ENCODE peak calls at places on chromosomes 16 and 17, in four cellular contexts. One of them, this sample, is unnamed.

GRCh38 chr16:84348386-84348785 is 20.0 kb upstream of the ATP2C2 start:
- DNase-seq in Peyer's patch: no peak
- DNase-seq in hepatocyte: no peak
- DNase-seq in breast epithelium: no peak
- DNase-seq in this sample: no peak

GRCh38 chr16:80122155-80122554 is 418.6 kb upstream of the DYNLRB2 start:
- DNase-seq in Peyer's patch: no peak
- DNase-seq in hepatocyte: peak
- DNase-seq in breast epithelium: no peak
- DNase-seq in this sample: no peak

GRCh38 chr16:75578212-75578611 is 12.0 kb downstream of the GABARAPL2 start:
- DNase-seq in breast epithelium: no peak
- DNase-seq in hepatocyte: no peak
- DNase-seq in Peyer's patch: no peak
- DNase-seq in this sample: no peak

GRCh38 chr17:34637041-34637547 is 57.7 kb downstream of the TMEM132E start:
- DNase-seq in Peyer's patch: no peak
- DNase-seq in hepatocyte: no peak
- DNase-seq in breast epithelium: no peak
- DNase-seq in this sample: no peak

GRCh38 chr17:65064452-65065019 is 8.0 kb upstream of the GNA13 start:
- DNase-seq in hepatocyte: peak
- DNase-seq in breast epithelium: no peak
- DNase-seq in Peyer's patch: no peak
- DNase-seq in this sample: peak

GRCh38 chr16:54411555-54411954 is 125.0 kb upstream of the IRX3 start:
- DNase-seq in hepatocyte: no peak
- DNase-seq in Peyer's patch: no peak
- DNase-seq in breast epithelium: no peak
- DNase-seq in this sample: no peak

GRCh38 chr17:46978489-46979022 is 497 bp downstream of the RPRML start:
- DNase-seq in Peyer's patch: no peak
- DNase-seq in breast epithelium: no peak
- DNase-seq in hepatocyte: no peak
- DNase-seq in this sample: no peak

GRCh38 chr17:1006054-1006453 is 9.1 kb downstream of the TIMM22 start:
- DNase-seq in Peyer's patch: no peak
- DNase-seq in hepatocyte: no peak
- DNase-seq in breast epithelium: peak
- DNase-seq in this sample: no peak

GRCh38 chr17:72122668-72123495 is 2.1 kb downstream of the SOX9 start:
- DNase-seq in Peyer's patch: no peak
- DNase-seq in hepatocyte: peak
- DNase-seq in breast epithelium: no peak
- DNase-seq in this sample: peak

GRCh38 chr16:79825002-79825401 is 224.5 kb upstream of the MAF start:
- DNase-seq in breast epithelium: no peak
- DNase-seq in Peyer's patch: no peak
- DNase-seq in hepatocyte: no peak
- DNase-seq in this sample: no peak

GRCh38 chr17:31571124-31571892 is 179.8 kb downstream of the RAB11FIP4 start:
- DNase-seq in Peyer's patch: no peak
- DNase-seq in breast epithelium: peak
- DNase-seq in hepatocyte: peak
- DNase-seq in this sample: peak

GRCh38 chr16:11497329-11497805 is 89.4 kb downstream of the LITAF start:
- DNase-seq in hepatocyte: peak
- DNase-seq in breast epithelium: peak
- DNase-seq in Peyer's patch: peak
- DNase-seq in this sample: peak

GRCh38 chr16:68332411-68333121 is 21.7 kb downstream of the PRMT7 start:
- DNase-seq in Peyer's patch: no peak
- DNase-seq in breast epithelium: no peak
- DNase-seq in hepatocyte: peak
- DNase-seq in this sample: no peak

GRCh38 chr17:10790491-10791401 is 13.2 kb downstream of the TMEM238L start:
- DNase-seq in breast epithelium: no peak
- DNase-seq in Peyer's patch: no peak
- DNase-seq in hepatocyte: no peak
- DNase-seq in this sample: peak

GRCh38 chr16:59543641-59544040 is 809.5 kb upstream of the GOT2 start:
- DNase-seq in breast epithelium: no peak
- DNase-seq in Peyer's patch: no peak
- DNase-seq in hepatocyte: no peak
- DNase-seq in this sample: peak

GRCh38 chr16:87686697-87687570 is 78.9 kb downstream of the KLHDC4 start:
- DNase-seq in breast epithelium: no peak
- DNase-seq in hepatocyte: no peak
- DNase-seq in Peyer's patch: no peak
- DNase-seq in this sample: no peak

GRCh38 chr17:13306310-13306962 is 288.6 kb upstream of the ELAC2 start:
- DNase-seq in Peyer's patch: no peak
- DNase-seq in hepatocyte: peak
- DNase-seq in breast epithelium: no peak
- DNase-seq in this sample: peak

GRCh38 chr16:75289189-75289588 is 37.8 kb upstream of the BCAR1 start:
- DNase-seq in hepatocyte: no peak
- DNase-seq in breast epithelium: no peak
- DNase-seq in Peyer's patch: no peak
- DNase-seq in this sample: no peak

GRCh38 chr17:81902023-81902652 is at the start of gene NPB:
- DNase-seq in hepatocyte: peak
- DNase-seq in Peyer's patch: no peak
- DNase-seq in breast epithelium: no peak
- DNase-seq in this sample: no peak
- H3K27ac ChIP-seq in hepatocyte: no peak
- H3K27ac ChIP-seq in Peyer's patch: no peak
- H3K27ac ChIP-seq in breast epithelium: no peak
- H3K27ac ChIP-seq in this sample: peak

DNA sequence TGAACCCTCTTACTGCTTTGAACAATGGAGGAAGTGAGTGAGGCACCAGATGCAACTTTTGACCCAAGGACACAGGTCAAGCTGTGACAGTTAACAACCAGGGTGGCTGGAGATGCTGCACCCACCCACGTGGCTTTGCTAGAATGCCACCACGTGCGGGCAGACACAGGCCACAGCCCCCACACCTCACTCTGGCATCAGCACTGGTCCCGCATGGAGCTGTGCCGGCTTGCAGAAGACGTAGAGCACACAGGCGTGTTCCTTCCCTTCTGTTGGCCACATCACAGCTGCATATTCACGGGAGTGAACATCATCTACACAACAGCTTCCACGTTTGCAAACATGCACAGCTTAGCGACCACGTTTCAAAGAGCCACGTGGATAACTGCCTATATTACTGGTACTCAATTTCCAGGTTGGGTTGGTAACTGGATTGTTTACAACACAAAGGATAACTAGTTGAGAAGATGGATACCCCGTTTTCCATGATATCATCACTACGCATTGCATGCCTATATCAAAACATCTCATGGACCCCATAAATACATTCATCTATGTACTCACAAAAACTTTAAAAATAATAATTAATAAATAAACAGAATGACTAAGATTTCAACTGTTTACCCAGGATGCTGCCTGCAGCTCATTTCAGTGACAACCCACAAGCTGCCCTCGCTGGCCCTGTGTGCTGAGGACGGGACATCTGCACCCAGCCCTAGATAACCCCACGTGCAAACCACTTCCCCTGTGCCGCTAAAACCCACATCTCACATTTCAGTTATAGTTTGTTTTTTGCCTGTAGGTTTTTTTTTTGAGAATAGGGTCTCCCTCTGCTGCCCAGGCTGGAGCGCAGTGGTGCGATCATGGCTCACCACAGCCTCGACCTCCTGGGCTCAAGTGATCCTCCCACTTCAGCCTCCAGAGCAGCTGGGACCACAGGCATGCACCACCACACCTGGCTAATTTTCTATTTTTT is 132.0 kb downstream of the ANKRD11 start:
- DNase-seq in Peyer's patch: peak
- DNase-seq in hepatocyte: no peak
- DNase-seq in breast epithelium: no peak
- DNase-seq in this sample: no peak
- H3K27ac ChIP-seq in Peyer's patch: peak
- H3K27ac ChIP-seq in hepatocyte: peak
- H3K27ac ChIP-seq in breast epithelium: no peak
- H3K27ac ChIP-seq in this sample: peak

DNA sequence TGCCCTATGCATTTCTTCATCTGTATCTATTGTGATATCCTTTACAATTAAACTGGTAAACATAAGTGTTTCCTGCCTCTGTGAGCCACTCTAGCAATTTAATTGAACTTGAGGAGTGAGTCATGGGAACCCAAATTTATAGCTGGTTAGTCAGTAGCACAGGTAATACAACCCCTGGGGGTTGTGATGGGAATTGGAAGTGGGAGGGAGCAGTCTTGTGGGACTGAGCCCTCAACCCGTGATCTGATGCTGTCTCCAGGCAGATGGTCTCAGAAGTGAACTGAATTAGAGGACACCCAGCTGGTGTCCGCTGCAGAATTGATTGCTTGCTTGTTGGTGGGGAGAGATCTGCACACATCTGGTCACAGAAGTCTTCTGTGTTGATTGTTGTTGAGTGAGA is 7.7 kb upstream of the ST6GALNAC2 start:
- DNase-seq in Peyer's patch: no peak
- DNase-seq in breast epithelium: no peak
- DNase-seq in hepatocyte: no peak
- DNase-seq in this sample: peak
- H3K27ac ChIP-seq in Peyer's patch: no peak
- H3K27ac ChIP-seq in breast epithelium: no peak
- H3K27ac ChIP-seq in hepatocyte: no peak
- H3K27ac ChIP-seq in this sample: peak

DNA sequence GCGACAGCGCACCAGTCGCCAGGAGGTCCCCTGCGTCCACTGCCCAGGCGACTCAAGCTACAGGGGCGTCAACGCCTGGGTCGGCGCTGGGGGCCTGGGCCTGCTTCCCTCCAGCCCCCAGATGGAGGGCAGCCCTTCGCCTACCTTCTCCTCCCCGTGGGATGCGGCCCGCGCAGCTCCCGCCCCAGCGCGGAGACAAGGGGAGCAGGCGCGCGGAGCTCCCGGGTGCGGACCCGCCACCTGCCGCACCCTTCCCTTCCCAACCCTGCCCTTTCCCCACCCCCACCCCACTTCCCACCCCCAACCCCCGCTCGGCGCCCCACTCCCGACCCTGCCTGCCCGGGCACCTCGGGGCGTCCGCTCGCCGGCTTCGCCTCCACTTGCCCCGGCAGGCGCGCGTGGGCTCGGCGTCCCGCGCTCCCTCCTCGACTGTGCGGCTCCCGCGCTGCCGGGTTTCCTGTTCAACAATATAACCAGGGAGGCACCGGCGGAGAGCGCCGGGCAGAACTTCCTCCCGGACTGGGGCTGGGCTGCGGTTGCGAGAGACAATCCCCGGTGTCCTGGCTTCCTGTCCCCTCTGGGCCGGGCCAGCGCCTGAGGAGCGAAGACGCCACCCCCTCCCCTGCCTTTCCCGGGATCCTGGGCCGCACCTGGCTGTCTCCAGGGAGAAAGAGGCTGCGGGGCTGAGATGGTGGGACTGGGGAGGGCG is at the start of gene ARHGAP27:
- DNase-seq in breast epithelium: no peak
- DNase-seq in hepatocyte: peak
- DNase-seq in Peyer's patch: peak
- DNase-seq in this sample: peak
- H3K27ac ChIP-seq in breast epithelium: peak
- H3K27ac ChIP-seq in hepatocyte: peak
- H3K27ac ChIP-seq in Peyer's patch: peak
- H3K27ac ChIP-seq in this sample: peak

DNA sequence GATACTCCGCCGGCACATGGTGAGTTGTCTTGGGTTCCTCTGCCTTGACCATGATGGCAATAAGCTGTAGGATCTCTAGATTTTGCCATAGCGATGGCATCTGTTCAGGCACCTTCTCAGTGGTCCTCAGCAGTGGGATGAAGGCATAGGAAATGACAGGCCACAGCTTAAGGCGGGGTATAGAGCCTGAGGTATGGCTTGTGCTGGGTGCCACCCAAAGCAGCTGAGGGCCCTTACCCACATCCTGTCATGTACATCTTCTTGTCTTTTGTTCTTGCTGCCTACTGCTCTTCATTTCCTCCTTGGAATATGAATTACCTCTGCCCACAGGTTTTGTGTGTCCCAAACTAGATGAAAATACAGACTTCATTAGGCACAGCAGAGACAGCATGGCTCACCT is 29.5 kb downstream of the KAT7 start:
- DNase-seq in breast epithelium: no peak
- DNase-seq in Peyer's patch: peak
- DNase-seq in hepatocyte: no peak
- DNase-seq in this sample: no peak
- H3K27ac ChIP-seq in breast epithelium: peak
- H3K27ac ChIP-seq in Peyer's patch: no peak
- H3K27ac ChIP-seq in hepatocyte: no peak
- H3K27ac ChIP-seq in this sample: no peak

GRCh38 chr17:66778531-66778930 is 56.4 kb upstream of the CACNG5 start:
- DNase-seq in hepatocyte: no peak
- DNase-seq in Peyer's patch: no peak
- DNase-seq in breast epithelium: no peak
- DNase-seq in this sample: no peak

GRCh38 chr17:66775262-66775661 is 59.7 kb upstream of the CACNG5 start:
- DNase-seq in breast epithelium: no peak
- DNase-seq in hepatocyte: no peak
- DNase-seq in Peyer's patch: no peak
- DNase-seq in this sample: no peak

GRCh38 chr17:66776999-66777688 is 57.8 kb upstream of the CACNG5 start:
- DNase-seq in hepatocyte: no peak
- DNase-seq in Peyer's patch: no peak
- DNase-seq in breast epithelium: no peak
- DNase-seq in this sample: no peak

GRCh38 chr17:66777689-66778225 is 57.2 kb upstream of the CACNG5 start:
- DNase-seq in Peyer's patch: no peak
- DNase-seq in breast epithelium: no peak
- DNase-seq in hepatocyte: peak
- DNase-seq in this sample: no peak

GRCh38 chr17:66775881-66776400 is 59.0 kb upstream of the CACNG5 start:
- DNase-seq in hepatocyte: no peak
- DNase-seq in Peyer's patch: no peak
- DNase-seq in breast epithelium: no peak
- DNase-seq in this sample: no peak
- H3K27ac ChIP-seq in hepatocyte: no peak
- H3K27ac ChIP-seq in Peyer's patch: no peak
- H3K27ac ChIP-seq in breast epithelium: no peak
- H3K27ac ChIP-seq in this sample: no peak

GRCh38 chr17:42748906-42749798 is 4.3 kb upstream of the EZH1 start:
- DNase-seq in hepatocyte: no peak
- DNase-seq in breast epithelium: no peak
- DNase-seq in Peyer's patch: no peak
- DNase-seq in this sample: no peak
- H3K27ac ChIP-seq in hepatocyte: no peak
- H3K27ac ChIP-seq in breast epithelium: peak
- H3K27ac ChIP-seq in Peyer's patch: peak
- H3K27ac ChIP-seq in this sample: no peak

GRCh38 chr17:16942141-16943031 is 29.5 kb downstream of the TNFRSF13B start:
- DNase-seq in breast epithelium: peak
- DNase-seq in hepatocyte: no peak
- DNase-seq in Peyer's patch: no peak
- DNase-seq in this sample: no peak

GRCh38 chr17:16943032-16943352 is 28.9 kb downstream of the TNFRSF13B start:
- DNase-seq in Peyer's patch: no peak
- DNase-seq in breast epithelium: no peak
- DNase-seq in hepatocyte: no peak
- DNase-seq in this sample: no peak

GRCh38 chr17:16945141-16945493 is 26.8 kb downstream of the TNFRSF13B start:
- DNase-seq in Peyer's patch: no peak
- DNase-seq in hepatocyte: no peak
- DNase-seq in breast epithelium: no peak
- DNase-seq in this sample: no peak

GRCh38 chr17:16944334-16945140 is 27.4 kb downstream of the TNFRSF13B start:
- DNase-seq in hepatocyte: no peak
- DNase-seq in Peyer's patch: no peak
- DNase-seq in breast epithelium: no peak
- DNase-seq in this sample: no peak

GRCh38 chr17:16943541-16944333 is 28.2 kb downstream of the TNFRSF13B start:
- DNase-seq in breast epithelium: no peak
- DNase-seq in Peyer's patch: peak
- DNase-seq in hepatocyte: no peak
- DNase-seq in this sample: no peak
- H3K27ac ChIP-seq in breast epithelium: no peak
- H3K27ac ChIP-seq in Peyer's patch: no peak
- H3K27ac ChIP-seq in hepatocyte: no peak
- H3K27ac ChIP-seq in this sample: no peak